ENCODE peak calls at places on chromosomes 11 and 22, in seven cellular contexts. One of them, this sample, is unnamed.

GRCh38 chr11:118046051-118046963 is 30.6 kb upstream of the TMPRSS4 start:
- DNase-seq in HepG2: no peak
- DNase-seq in H1: no peak
- DNase-seq in endothelial cell of umbilical vein: no peak
- DNase-seq in K562: no peak
- DNase-seq in GM12878: peak
- DNase-seq in HCT116: no peak
- DNase-seq in this sample: no peak

GRCh38 chr11:122287401-122287800 is 171.4 kb upstream of the BLID start:
- DNase-seq in HepG2: no peak
- DNase-seq in GM12878: no peak
- DNase-seq in endothelial cell of umbilical vein: no peak
- DNase-seq in K562: no peak
- DNase-seq in HCT116: no peak
- DNase-seq in H1: no peak
- DNase-seq in this sample: no peak

GRCh38 chr11:61785837-61786402 is 6.5 kb downstream of the TMEM258 start:
- DNase-seq in HCT116: no peak
- DNase-seq in H1: no peak
- DNase-seq in K562: no peak
- DNase-seq in GM12878: no peak
- DNase-seq in endothelial cell of umbilical vein: no peak
- DNase-seq in HepG2: no peak
- DNase-seq in this sample: no peak

GRCh38 chr11:108927791-108928545 is 263.1 kb downstream of the DDX10 start:
- DNase-seq in H1: no peak
- DNase-seq in GM12878: no peak
- DNase-seq in HCT116: no peak
- DNase-seq in HepG2: no peak
- DNase-seq in endothelial cell of umbilical vein: no peak
- DNase-seq in K562: no peak
- DNase-seq in this sample: no peak

GRCh38 chr11:108886608-108887007 is 221.7 kb downstream of the DDX10 start:
- DNase-seq in GM12878: no peak
- DNase-seq in HepG2: no peak
- DNase-seq in K562: no peak
- DNase-seq in H1: no peak
- DNase-seq in endothelial cell of umbilical vein: peak
- DNase-seq in HCT116: no peak
- DNase-seq in this sample: no peak

GRCh38 chr22:44200855-44201550 is 20.3 kb downstream of the PARVG start:
- DNase-seq in GM12878: no peak
- DNase-seq in HCT116: no peak
- DNase-seq in endothelial cell of umbilical vein: no peak
- DNase-seq in H1: no peak
- DNase-seq in K562: no peak
- DNase-seq in HepG2: no peak
- DNase-seq in this sample: no peak

GRCh38 chr22:37860796-37861421 is 11.7 kb downstream of the EIF3L start:
- DNase-seq in K562: no peak
- DNase-seq in HepG2: no peak
- DNase-seq in HCT116: no peak
- DNase-seq in H1: no peak
- DNase-seq in GM12878: no peak
- DNase-seq in endothelial cell of umbilical vein: peak
- DNase-seq in this sample: no peak

GRCh38 chr22:19822301-19823117 is 32.2 kb downstream of the GNB1L start:
- DNase-seq in K562: no peak
- DNase-seq in HepG2: no peak
- DNase-seq in endothelial cell of umbilical vein: no peak
- DNase-seq in GM12878: no peak
- DNase-seq in H1: peak
- DNase-seq in HCT116: no peak
- DNase-seq in this sample: no peak

GRCh38 chr11:115084191-115084590 is 405.9 kb downstream of the NXPE2 start:
- DNase-seq in HCT116: no peak
- DNase-seq in HepG2: no peak
- DNase-seq in GM12878: no peak
- DNase-seq in endothelial cell of umbilical vein: no peak
- DNase-seq in K562: no peak
- DNase-seq in H1: no peak
- DNase-seq in this sample: no peak

GRCh38 chr11:97772696-97773095 is 1248.1 kb upstream of the CNTN5 start:
- DNase-seq in H1: no peak
- DNase-seq in HCT116: no peak
- DNase-seq in K562: no peak
- DNase-seq in GM12878: no peak
- DNase-seq in endothelial cell of umbilical vein: no peak
- DNase-seq in HepG2: no peak
- DNase-seq in this sample: no peak

GRCh38 chr22:44191036-44191454 is 10.3 kb downstream of the PARVG start:
- DNase-seq in endothelial cell of umbilical vein: no peak
- DNase-seq in H1: no peak
- DNase-seq in GM12878: no peak
- DNase-seq in HCT116: no peak
- DNase-seq in K562: no peak
- DNase-seq in HepG2: no peak
- DNase-seq in this sample: no peak

GRCh38 chr22:43006016-43006505 is 8.9 kb downstream of the PACSIN2 start:
- DNase-seq in GM12878: no peak
- DNase-seq in H1: no peak
- DNase-seq in endothelial cell of umbilical vein: no peak
- DNase-seq in HepG2: no peak
- DNase-seq in HCT116: no peak
- DNase-seq in K562: no peak
- DNase-seq in this sample: no peak

GRCh38 chr22:49432211-49432905 is 395.3 kb downstream of the BRD1 start:
- DNase-seq in HepG2: no peak
- DNase-seq in endothelial cell of umbilical vein: no peak
- DNase-seq in HCT116: no peak
- DNase-seq in GM12878: no peak
- DNase-seq in H1: no peak
- DNase-seq in K562: no peak
- DNase-seq in this sample: no peak

GRCh38 chr11:68331338-68331947 is 19.1 kb downstream of the LRP5 start:
- DNase-seq in HCT116: no peak
- DNase-seq in GM12878: no peak
- DNase-seq in K562: no peak
- DNase-seq in endothelial cell of umbilical vein: peak
- DNase-seq in HepG2: peak
- DNase-seq in H1: no peak
- DNase-seq in this sample: no peak

GRCh38 chr22:37639070-37639760 is at the start of gene SH3BP1:
- DNase-seq in H1: peak
- DNase-seq in endothelial cell of umbilical vein: no peak
- DNase-seq in K562: peak
- DNase-seq in GM12878: no peak
- DNase-seq in HepG2: peak
- DNase-seq in HCT116: no peak
- DNase-seq in this sample: no peak

GRCh38 chr22:21092797-21093554 is 47.2 kb downstream of the LRRC74B start:
- DNase-seq in HCT116: no peak
- DNase-seq in HepG2: no peak
- DNase-seq in endothelial cell of umbilical vein: no peak
- DNase-seq in K562: no peak
- DNase-seq in H1: peak
- DNase-seq in GM12878: no peak
- DNase-seq in this sample: no peak

GRCh38 chr22:19958083-19959042 is 16.7 kb upstream of the TXNRD2 start:
- DNase-seq in GM12878: no peak
- DNase-seq in H1: no peak
- DNase-seq in HCT116: no peak
- DNase-seq in K562: no peak
- DNase-seq in HepG2: no peak
- DNase-seq in endothelial cell of umbilical vein: no peak
- DNase-seq in this sample: no peak

DNA sequence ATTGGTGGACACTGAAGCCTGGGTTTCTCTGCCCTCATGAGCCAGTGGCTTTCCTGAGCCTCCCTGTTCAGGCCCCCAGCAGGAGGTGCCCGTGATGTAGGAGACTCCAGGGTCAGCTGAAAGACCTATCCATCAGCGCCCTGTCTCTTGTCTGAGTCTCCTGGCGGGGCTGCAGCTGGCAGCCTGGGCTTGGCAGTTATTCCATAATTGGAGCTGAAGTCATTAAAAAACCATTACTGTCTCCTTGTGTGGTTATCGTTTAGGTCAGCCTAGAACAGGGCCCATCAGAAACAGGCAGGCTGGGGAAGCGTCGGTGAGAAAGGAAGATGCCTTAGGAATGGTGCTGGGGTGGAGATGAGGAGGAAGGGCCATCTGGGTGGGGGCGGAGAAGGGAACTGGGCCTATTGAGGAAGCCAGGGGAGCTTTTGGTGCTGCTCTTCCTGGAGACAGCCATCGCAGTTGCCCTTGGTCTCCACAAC is 5.0 kb downstream of the TUB start:
- DNase-seq in K562: no peak
- DNase-seq in GM12878: no peak
- DNase-seq in HCT116: no peak
- DNase-seq in H1: no peak
- DNase-seq in HepG2: no peak
- DNase-seq in endothelial cell of umbilical vein: no peak
- DNase-seq in this sample: no peak
- TF ChIP-seq EZH2 in K562: no peak
- TF ChIP-seq EZH2 in GM12878: no peak
- TF ChIP-seq EZH2 in HCT116: no peak
- TF ChIP-seq EZH2 in H1: no peak
- TF ChIP-seq EZH2 in HepG2: no peak
- TF ChIP-seq EZH2 in endothelial cell of umbilical vein: no peak
- TF ChIP-seq EZH2 in this sample: no peak

GRCh38 chr11:59812220-59812619 is 1.6 kb upstream of the MRPL16 start:
- DNase-seq in K562: no peak
- DNase-seq in HCT116: no peak
- DNase-seq in HepG2: no peak
- DNase-seq in GM12878: no peak
- DNase-seq in endothelial cell of umbilical vein: no peak
- DNase-seq in H1: no peak
- DNase-seq in this sample: no peak

GRCh38 chr11:59813364-59813763 is 2.8 kb upstream of the MRPL16 start:
- DNase-seq in HCT116: no peak
- DNase-seq in K562: no peak
- DNase-seq in endothelial cell of umbilical vein: no peak
- DNase-seq in H1: no peak
- DNase-seq in GM12878: no peak
- DNase-seq in HepG2: no peak
- DNase-seq in this sample: no peak

GRCh38 chr11:59818572-59818971 is 8.0 kb upstream of the MRPL16 start:
- DNase-seq in H1: no peak
- DNase-seq in endothelial cell of umbilical vein: peak
- DNase-seq in K562: no peak
- DNase-seq in HepG2: no peak
- DNase-seq in GM12878: no peak
- DNase-seq in HCT116: no peak
- DNase-seq in this sample: no peak

GRCh38 chr11:59810911-59811259 is 307 bp upstream of the MRPL16 start:
- DNase-seq in endothelial cell of umbilical vein: no peak
- DNase-seq in HCT116: no peak
- DNase-seq in HepG2: no peak
- DNase-seq in GM12878: no peak
- DNase-seq in H1: no peak
- DNase-seq in K562: no peak
- DNase-seq in this sample: peak

DNA sequence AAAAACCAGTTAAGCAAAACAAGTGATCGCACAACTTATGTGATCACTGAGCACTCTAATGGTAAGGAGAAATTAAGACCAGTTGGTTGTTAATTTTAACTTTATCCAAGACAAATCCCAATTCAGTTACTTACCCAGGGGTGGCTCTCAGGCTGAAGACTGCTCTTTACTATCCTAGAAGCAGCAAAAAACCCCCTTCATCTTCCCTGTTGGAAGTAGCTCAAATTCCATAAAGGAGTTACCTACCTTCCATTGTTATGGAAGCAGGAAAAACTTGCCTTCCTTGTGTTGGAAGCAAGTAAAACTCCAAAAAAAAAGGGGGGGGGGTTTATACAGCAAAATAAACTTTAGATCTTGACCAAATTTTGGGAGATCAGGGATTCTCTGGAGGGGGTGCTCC is 5.2 kb upstream of the MRPL16 start:
- DNase-seq in K562: no peak
- DNase-seq in GM12878: no peak
- DNase-seq in HCT116: no peak
- DNase-seq in endothelial cell of umbilical vein: no peak
- DNase-seq in HepG2: no peak
- DNase-seq in H1: no peak
- DNase-seq in this sample: no peak
- H3K9ac ChIP-seq in K562: no peak
- H3K9ac ChIP-seq in GM12878: no peak
- H3K9ac ChIP-seq in HCT116: no peak
- H3K9ac ChIP-seq in endothelial cell of umbilical vein: no peak
- H3K9ac ChIP-seq in HepG2: no peak
- H3K9ac ChIP-seq in H1: no peak
- H3K9ac ChIP-seq in this sample: no peak

DNA sequence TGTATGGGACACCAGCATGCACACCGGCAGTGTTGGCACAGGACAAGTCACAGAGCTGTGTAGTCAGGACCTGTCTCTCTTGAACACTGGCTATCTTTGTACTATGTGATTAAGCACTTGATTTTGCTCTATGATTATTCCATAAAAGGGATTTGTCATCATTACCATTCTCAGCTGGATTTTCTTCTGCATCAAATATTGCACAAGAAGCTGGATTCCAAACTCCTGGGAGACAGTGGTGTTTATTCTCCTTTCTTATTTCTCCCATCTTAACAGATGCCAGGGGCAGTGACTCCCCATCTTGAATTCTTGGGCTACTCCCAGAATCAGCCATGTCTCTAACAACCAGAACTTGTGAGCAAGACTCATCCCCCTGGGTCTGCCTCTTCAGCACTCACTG is 62.5 kb upstream of the GNAZ start:
- DNase-seq in endothelial cell of umbilical vein: no peak
- DNase-seq in HepG2: no peak
- DNase-seq in K562: no peak
- DNase-seq in GM12878: no peak
- DNase-seq in HCT116: no peak
- DNase-seq in H1: no peak
- DNase-seq in this sample: no peak
- TF ChIP-seq POLR2AphosphoS5 in endothelial cell of umbilical vein: no peak
- TF ChIP-seq POLR2AphosphoS5 in HepG2: no peak
- TF ChIP-seq POLR2AphosphoS5 in K562: no peak
- TF ChIP-seq POLR2AphosphoS5 in GM12878: no peak
- TF ChIP-seq POLR2AphosphoS5 in HCT116: no peak
- TF ChIP-seq POLR2AphosphoS5 in H1: no peak
- TF ChIP-seq POLR2AphosphoS5 in this sample: no peak

DNA sequence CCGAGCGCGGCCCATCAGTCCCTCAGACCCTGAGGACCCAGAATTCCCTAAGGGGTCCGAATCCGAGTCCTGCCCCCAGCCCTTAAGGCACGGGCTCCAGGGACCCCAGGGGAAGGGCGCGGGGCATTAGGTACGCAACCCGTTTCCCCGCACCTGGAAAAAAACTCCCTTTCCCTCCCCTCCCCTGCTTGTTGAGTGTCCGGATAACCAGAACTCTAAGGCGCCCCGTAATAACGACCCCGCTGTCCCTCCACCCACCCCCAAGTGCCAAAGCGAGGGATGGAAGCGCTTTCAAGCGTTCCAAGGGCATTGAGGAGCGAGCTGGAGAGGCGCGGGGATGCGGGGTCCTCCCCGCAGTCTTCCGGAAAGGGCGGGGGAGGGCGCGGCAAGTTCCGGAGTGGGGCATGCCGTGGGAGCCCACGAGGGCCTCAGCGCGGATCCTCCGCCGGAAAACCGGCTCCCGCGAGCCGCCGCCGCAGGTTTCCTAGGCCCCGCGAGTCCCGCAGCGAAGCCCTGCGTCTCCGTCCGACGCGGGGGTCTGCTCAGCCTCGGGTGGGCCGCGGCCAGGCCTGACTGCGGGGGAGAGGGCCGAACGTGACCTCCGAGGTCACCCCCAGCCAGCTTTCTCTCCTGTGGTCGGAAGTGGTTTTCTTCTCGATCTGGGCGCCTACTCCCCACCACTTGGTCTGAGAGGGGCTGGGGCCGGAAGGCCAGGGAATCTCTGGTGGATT is 3.9 kb upstream of the CCND1 start:
- DNase-seq in H1: no peak
- DNase-seq in GM12878: no peak
- DNase-seq in K562: no peak
- DNase-seq in HepG2: no peak
- DNase-seq in endothelial cell of umbilical vein: no peak
- DNase-seq in HCT116: no peak
- DNase-seq in this sample: no peak
- TF ChIP-seq EZH2 in H1: no peak
- TF ChIP-seq EZH2 in GM12878: no peak
- TF ChIP-seq EZH2 in K562: no peak
- TF ChIP-seq EZH2 in HepG2: no peak
- TF ChIP-seq EZH2 in endothelial cell of umbilical vein: no peak
- TF ChIP-seq EZH2 in HCT116: no peak
- TF ChIP-seq EZH2 in this sample: no peak